ENCODE peak calls at places on chromosomes 13 and 19, in seven cellular contexts. U, B, X, A, J, C and I are unnamed samples.
A peak's percentile ranks its signal among the peaks of the same experiment; 100 is the strongest.

GRCh38 chr13:28609936-28610335 is 49.0 kb upstream of the POMP start:
- DNase-seq in U (no peak), B (no peak), X (no peak), A (peak; percentile 69), J (no peak), C (no peak), I (peak; percentile 6)

GRCh38 chr19:3249408-3249807 is 24.9 kb downstream of the CELF5 start:
- DNase-seq in U (no peak), B (peak; percentile 68), X (peak; percentile 16), A (no peak), J (no peak), C (peak; percentile 72), I (no peak)

GRCh38 chr19:18514800-18515682 is 6.8 kb downstream of the ELL start:
- DNase-seq in U (peak; percentile 65), B (no peak), X (no peak), A (peak; percentile 76), J (no peak), C (no peak), I (peak; percentile 93)

GRCh38 chr19:19021115-19021514 is 12.2 kb downstream of the SUGP2 start:
- DNase-seq in U (no peak), B (no peak), X (no peak), A (peak; percentile 80), J (no peak), C (no peak), I (peak; percentile 81)

GRCh38 chr19:30498707-30499106 is 126.5 kb downstream of the ZNF536 start:
- DNase-seq in U (no peak), B (peak; percentile 35), X (no peak), A (no peak), J (no peak), C (peak; percentile 63), I (no peak)

GRCh38 chr13:26829716-26830115 is 69.1 kb upstream of the GPR12 start:
- DNase-seq in U (no peak), B (no peak), X (no peak), A (no peak), J (no peak), C (no peak), I (no peak)

GRCh38 chr19:49515767-49516166 is 3.3 kb downstream of the FCGRT start:
- DNase-seq in U (no peak), B (no peak), X (no peak), A (no peak), J (no peak), C (no peak), I (no peak)

GRCh38 chr19:4555657-4556561 is 3.6 kb downstream of the SEMA6B start:
- DNase-seq in U (no peak), B (no peak), X (no peak), A (no peak), J (peak; percentile 70), C (peak; percentile 91), I (no peak)

GRCh38 chr13:42348576-42348975 is 76.6 kb downstream of the AKAP11 start:
- DNase-seq in U (no peak), B (no peak), X (no peak), A (no peak), J (no peak), C (no peak), I (no peak)